ENCODE peak calls at places on chromosomes 3 and 15, in four cellular contexts. One of them, this sample, is unnamed.

GRCh38 chr3:88180398-88180999 is 30.7 kb downstream of the C3orf38 start:
- DNase-seq in HCT116: peak; percentile 10
- DNase-seq in IMR-90: peak; percentile 58
- DNase-seq in SK-N-SH: peak; percentile 7
- DNase-seq in this sample: peak; percentile 71

GRCh38 chr3:72099331-72100061 is 314.5 kb upstream of the PROK2 start:
- DNase-seq in HCT116: no peak
- DNase-seq in IMR-90: no peak
- DNase-seq in SK-N-SH: no peak
- DNase-seq in this sample: no peak

GRCh38 chr3:49721165-49721860 is 1.8 kb upstream of the AMIGO3 start:
- DNase-seq in HCT116: no peak
- DNase-seq in IMR-90: no peak
- DNase-seq in SK-N-SH: no peak
- DNase-seq in this sample: no peak

GRCh38 chr3:170278632-170279031 is 56.4 kb downstream of the PRKCI start:
- DNase-seq in HCT116: no peak
- DNase-seq in IMR-90: no peak
- DNase-seq in SK-N-SH: no peak
- DNase-seq in this sample: no peak

GRCh38 chr3:136277634-136278033 is 27.5 kb downstream of the PCCB start:
- DNase-seq in HCT116: no peak
- DNase-seq in IMR-90: no peak
- DNase-seq in SK-N-SH: no peak
- DNase-seq in this sample: no peak

GRCh38 chr3:116034797-116035196 is 410.5 kb downstream of the LSAMP start:
- DNase-seq in HCT116: no peak
- DNase-seq in IMR-90: peak; percentile 10
- DNase-seq in SK-N-SH: no peak
- DNase-seq in this sample: peak; percentile 38

GRCh38 chr15:78097667-78098066 is 5.3 kb downstream of the SH2D7 start:
- DNase-seq in HCT116: no peak
- DNase-seq in IMR-90: no peak
- DNase-seq in SK-N-SH: no peak
- DNase-seq in this sample: no peak

GRCh38 chr3:143832433-143832832 is 15.8 kb downstream of the SLC9A9 start:
- DNase-seq in HCT116: no peak
- DNase-seq in IMR-90: peak; percentile 30
- DNase-seq in SK-N-SH: no peak
- DNase-seq in this sample: no peak

GRCh38 chr3:167032267-167032876 is 347.7 kb downstream of the ZBBX start:
- DNase-seq in HCT116: peak; percentile 61
- DNase-seq in IMR-90: peak; percentile 39
- DNase-seq in SK-N-SH: peak; percentile 9
- DNase-seq in this sample: peak; percentile 60

GRCh38 chr15:82554857-82555256 is 14.6 kb upstream of the RPS17 start:
- DNase-seq in HCT116: no peak
- DNase-seq in IMR-90: no peak
- DNase-seq in SK-N-SH: no peak
- DNase-seq in this sample: no peak

GRCh38 chr3:84224262-84224661 is 734.5 kb upstream of the CADM2 start:
- DNase-seq in HCT116: no peak
- DNase-seq in IMR-90: no peak
- DNase-seq in SK-N-SH: no peak
- DNase-seq in this sample: no peak

GRCh38 chr3:45225465-45226205 is 452 bp downstream of the TMEM158 start:
- DNase-seq in HCT116: no peak
- DNase-seq in IMR-90: no peak
- DNase-seq in SK-N-SH: peak; percentile 73
- DNase-seq in this sample: peak; percentile 65

GRCh38 chr15:25268166-25268565 is 170.7 kb downstream of the UBE3A start:
- DNase-seq in HCT116: no peak
- DNase-seq in IMR-90: no peak
- DNase-seq in SK-N-SH: no peak
- DNase-seq in this sample: no peak

GRCh38 chr15:63089260-63090043 is 32.2 kb upstream of the LACTB start:
- DNase-seq in HCT116: no peak
- DNase-seq in IMR-90: peak; percentile 97
- DNase-seq in SK-N-SH: peak; percentile 82
- DNase-seq in this sample: peak; percentile 72

GRCh38 chr3:49873623-49874022 is 3.9 kb upstream of the CAMKV start:
- DNase-seq in HCT116: no peak
- DNase-seq in IMR-90: no peak
- DNase-seq in SK-N-SH: peak; percentile 56
- DNase-seq in this sample: no peak

GRCh38 chr3:136249593-136250225 is 431 bp upstream of the PCCB start:
- DNase-seq in HCT116: no peak
- DNase-seq in IMR-90: no peak
- DNase-seq in SK-N-SH: no peak
- DNase-seq in this sample: no peak

GRCh38 chr15:24318981-24319380 is 356.6 kb upstream of the NPAP1 start:
- DNase-seq in HCT116: no peak
- DNase-seq in IMR-90: peak; percentile 11
- DNase-seq in SK-N-SH: no peak
- DNase-seq in this sample: no peak

GRCh38 chr15:29749365-29750086 is 72.7 kb downstream of the TJP1 start:
- DNase-seq in HCT116: no peak
- DNase-seq in IMR-90: no peak
- DNase-seq in SK-N-SH: no peak
- DNase-seq in this sample: no peak

GRCh38 chr3:106215047-106215446 is 346.2 kb upstream of the CBLB start:
- DNase-seq in HCT116: no peak
- DNase-seq in IMR-90: peak; percentile 63
- DNase-seq in SK-N-SH: no peak
- DNase-seq in this sample: no peak

GRCh38 chr3:29275309-29275708 is 5.6 kb upstream of the RBMS3 start:
- DNase-seq in HCT116: no peak
- DNase-seq in IMR-90: peak; percentile 61
- DNase-seq in SK-N-SH: no peak
- DNase-seq in this sample: no peak

GRCh38 chr3:27752926-27753325 is 30.8 kb upstream of the EOMES start:
- DNase-seq in HCT116: no peak
- DNase-seq in IMR-90: no peak
- DNase-seq in SK-N-SH: no peak
- DNase-seq in this sample: no peak

GRCh38 chr15:53658827-53659226 is 100.6 kb downstream of the WDR72 start:
- DNase-seq in HCT116: no peak
- DNase-seq in IMR-90: no peak
- DNase-seq in SK-N-SH: no peak
- DNase-seq in this sample: no peak

GRCh38 chr15:52529940-52530339 is 1.3 kb upstream of the MYO5A start:
- DNase-seq in HCT116: no peak
- DNase-seq in IMR-90: no peak
- DNase-seq in SK-N-SH: no peak
- DNase-seq in this sample: no peak

DNA sequence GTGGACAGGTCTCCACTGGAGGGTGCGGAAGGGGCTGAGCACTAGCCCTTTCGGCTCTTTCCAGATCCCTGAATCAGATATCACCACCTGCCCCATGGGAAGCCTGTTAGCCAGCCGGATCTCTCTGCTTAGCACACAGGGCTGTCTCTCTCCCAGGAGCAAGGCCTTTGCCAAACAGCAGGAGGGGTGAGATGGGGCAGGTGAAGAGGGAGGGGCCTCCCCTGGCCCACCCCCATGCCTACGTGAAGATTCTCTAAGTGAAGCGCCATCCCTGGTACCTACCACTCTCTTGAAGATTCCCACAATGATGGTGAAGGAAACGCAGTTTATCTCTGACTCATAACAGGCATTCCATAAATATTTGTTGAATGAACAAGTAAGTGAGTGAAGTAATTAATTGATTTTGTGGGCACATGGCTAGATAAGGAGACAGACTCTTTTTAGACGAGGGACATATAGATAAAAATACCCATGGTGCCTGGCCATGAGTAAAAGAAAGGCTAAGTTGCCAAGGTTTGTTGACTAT is 19.6 kb upstream of the HCN4 start:
- DNase-seq in HCT116: peak; percentile 72
- DNase-seq in IMR-90: peak; percentile 68
- DNase-seq in SK-N-SH: no peak
- DNase-seq in this sample: peak; percentile 31
- H3K4me3 ChIP-seq in HCT116: no peak overlapping the region
- H3K4me3 ChIP-seq in IMR-90: no peak overlapping the region
- H3K4me3 ChIP-seq in SK-N-SH: no peak overlapping the region
- H3K4me3 ChIP-seq in this sample: no peak overlapping the region

GRCh38 chr15:39191871-39192281 is 389.0 kb upstream of the THBS1 start:
- DNase-seq in HCT116: no peak
- DNase-seq in IMR-90: peak; percentile 61
- DNase-seq in SK-N-SH: no peak
- DNase-seq in this sample: peak; percentile 60
- H3K9ac ChIP-seq in HCT116: no peak overlapping the region
- H3K9ac ChIP-seq in IMR-90: peak overlapping the region; percentile 36
- H3K9ac ChIP-seq in SK-N-SH: peak overlapping the region; percentile 43
- H3K9ac ChIP-seq in this sample: peak overlapping the region; percentile 67

DNA sequence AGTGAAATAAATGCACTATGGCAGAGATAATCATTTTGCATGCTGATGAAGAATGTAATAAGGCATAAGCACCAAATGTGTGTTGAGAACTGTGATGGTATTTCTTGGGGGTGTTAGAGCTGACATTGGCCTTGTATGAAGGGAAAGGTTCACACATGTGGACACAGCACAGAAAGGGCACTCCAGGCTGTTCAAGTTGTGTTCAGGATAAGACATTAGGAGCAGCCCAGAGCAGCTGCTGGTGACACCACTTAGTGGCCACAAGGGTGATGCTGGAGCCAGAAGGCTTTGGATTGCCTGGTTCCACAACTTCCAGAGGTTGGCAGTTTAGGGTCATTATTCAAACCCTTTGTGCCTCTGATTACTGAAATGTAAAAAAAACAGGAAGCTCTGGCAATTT is 155.4 kb downstream of the GOLGA6L6 start:
- DNase-seq in HCT116: no peak
- DNase-seq in IMR-90: no peak
- DNase-seq in SK-N-SH: no peak
- DNase-seq in this sample: no peak
- H3K9me3 ChIP-seq in HCT116: peaks cover 70% of the 10 kb centered on the region
- H3K9me3 ChIP-seq in IMR-90: peaks cover 15% of the 10 kb centered on the region
- H3K9me3 ChIP-seq in SK-N-SH: peaks cover 4% of the 10 kb centered on the region
- H3K9me3 ChIP-seq in this sample: peaks cover 13% of the 10 kb centered on the region

GRCh38 chr15:76342046-76342381 is 5.4 kb downstream of the ISL2 start:
- DNase-seq in HCT116: no peak
- DNase-seq in IMR-90: no peak
- DNase-seq in SK-N-SH: no peak
- DNase-seq in this sample: peak; percentile 21
- H3K4me3 ChIP-seq in HCT116: no peak overlapping the region
- H3K4me3 ChIP-seq in IMR-90: no peak overlapping the region
- H3K4me3 ChIP-seq in SK-N-SH: no peak overlapping the region
- H3K4me3 ChIP-seq in this sample: no peak overlapping the region

GRCh38 chr3:177338697-177339219 is 141.5 kb upstream of the TBL1XR1 start:
- DNase-seq in HCT116: no peak
- DNase-seq in IMR-90: peak; percentile 65
- DNase-seq in SK-N-SH: no peak
- DNase-seq in this sample: peak; percentile 77
- H3K9ac ChIP-seq in HCT116: no peak overlapping the region
- H3K9ac ChIP-seq in IMR-90: no peak overlapping the region
- H3K9ac ChIP-seq in SK-N-SH: no peak overlapping the region
- H3K9ac ChIP-seq in this sample: peak overlapping the region; percentile 78

GRCh38 chr15:20349774-20350498 is 191.7 kb downstream of the GOLGA6L6 start:
- DNase-seq in HCT116: no peak
- DNase-seq in IMR-90: no peak
- DNase-seq in SK-N-SH: no peak
- DNase-seq in this sample: no peak
- H3K9me3 ChIP-seq in HCT116: peaks cover 92% of the 10 kb centered on the region
- H3K9me3 ChIP-seq in IMR-90: peaks cover 83% of the 10 kb centered on the region
- H3K9me3 ChIP-seq in SK-N-SH: no peaks in the 10 kb centered on the region
- H3K9me3 ChIP-seq in this sample: peaks cover 5% of the 10 kb centered on the region

GRCh38 chr3:46565607-46566039 is 479 bp downstream of the LRRC2 start:
- DNase-seq in HCT116: no peak
- DNase-seq in IMR-90: peak; percentile 22
- DNase-seq in SK-N-SH: peak; percentile 30
- DNase-seq in this sample: peak; percentile 39

GRCh38 chr3:46561951-46562350 is 4.2 kb downstream of the LRRC2 start:
- DNase-seq in HCT116: no peak
- DNase-seq in IMR-90: peak; percentile 25
- DNase-seq in SK-N-SH: no peak
- DNase-seq in this sample: no peak

GRCh38 chr3:46566040-46566631 is at the start of gene LRRC2:
- DNase-seq in HCT116: no peak
- DNase-seq in IMR-90: peak; percentile 76
- DNase-seq in SK-N-SH: peak; percentile 88
- DNase-seq in this sample: peak; percentile 76

GRCh38 chr3:46565113-46565490 is 1.0 kb downstream of the LRRC2 start:
- DNase-seq in HCT116: no peak
- DNase-seq in IMR-90: no peak
- DNase-seq in SK-N-SH: no peak
- DNase-seq in this sample: no peak

DNA sequence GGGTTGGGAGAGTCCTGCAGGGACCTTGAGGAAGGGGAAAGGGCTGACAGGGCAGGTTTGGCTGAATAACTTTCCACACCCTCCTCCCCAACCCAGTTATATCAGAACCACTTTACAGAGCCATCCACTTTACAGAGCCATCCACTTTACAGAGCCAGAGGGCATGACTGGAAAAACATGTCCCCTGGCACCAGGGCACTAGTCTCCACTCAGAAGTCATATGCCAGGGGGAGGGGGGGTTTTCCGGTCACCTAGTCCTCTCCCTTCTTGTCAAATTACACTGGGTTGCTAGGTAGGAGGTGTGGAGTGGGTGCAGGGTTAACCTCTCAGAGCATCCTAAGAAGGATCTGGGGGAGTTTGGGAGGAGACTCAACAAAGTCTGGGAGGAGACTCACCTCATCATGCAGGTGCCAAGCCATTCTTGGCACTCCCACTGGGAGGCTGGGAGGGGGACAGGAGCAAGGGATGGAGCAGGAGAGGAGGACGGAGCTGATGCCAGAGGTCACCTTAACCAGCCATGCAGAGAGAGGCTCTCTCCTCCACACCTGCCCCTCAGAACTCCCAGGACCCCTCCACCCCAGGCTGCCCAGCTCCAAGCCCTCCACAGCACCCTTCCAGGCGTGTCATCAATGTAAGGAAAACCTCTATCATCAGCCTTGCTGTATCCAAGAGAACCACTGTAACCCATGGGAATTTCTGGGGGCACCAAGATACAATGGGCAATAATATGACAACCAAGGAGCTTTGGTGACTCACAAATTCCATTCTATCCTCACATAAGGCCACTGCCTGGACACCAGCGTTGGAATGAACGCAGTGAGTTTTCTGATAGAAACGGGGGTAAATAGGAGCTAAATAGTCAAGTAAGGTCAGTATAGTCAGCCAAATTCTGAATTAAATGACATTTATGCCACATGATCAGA is 1.7 kb downstream of the LRRC2 start:
- DNase-seq in HCT116: no peak
- DNase-seq in IMR-90: no peak
- DNase-seq in SK-N-SH: no peak
- DNase-seq in this sample: no peak
- H3K4me3 ChIP-seq in HCT116: no peak overlapping the region
- H3K4me3 ChIP-seq in IMR-90: no peak overlapping the region
- H3K4me3 ChIP-seq in SK-N-SH: no peak overlapping the region
- H3K4me3 ChIP-seq in this sample: no peak overlapping the region